ENCODE peak calls at places on chromosomes 1 and 21, in six cellular contexts. R, M, L, Q, F and D are unnamed samples.

GRCh38 chr1:17436380-17437174 is 2.9 kb downstream of the RCC2 start:
- DNase-seq in F (no peak), R (no peak), M (peak), Q (no peak), L (no peak), D (no peak)

GRCh38 chr21:32442566-32443318 is 30.2 kb downstream of the EVA1C start:
- DNase-seq in M (no peak), Q (peak), R (no peak), F (no peak), L (no peak), D (no peak)

GRCh38 chr1:178644308-178645120 is 80.5 kb upstream of the RALGPS2 start:
- DNase-seq in Q (peak), R (no peak), F (no peak), L (peak), M (no peak), D (no peak)

GRCh38 chr1:231040800-231041704 is 998 bp upstream of the FAM89A start:
- DNase-seq in R (no peak), F (peak), Q (no peak), M (peak), L (no peak), D (no peak)

GRCh38 chr1:244652699-244653438 is at the start of gene DESI2:
- DNase-seq in Q (peak), F (peak), R (peak), L (peak), M (peak), D (peak)

GRCh38 chr21:43297989-43298388 is 128.9 kb downstream of the SIK1 start:
- DNase-seq in Q (no peak), R (no peak), L (no peak), F (no peak), M (no peak), D (no peak)

GRCh38 chr1:27418326-27418761 is 25.9 kb downstream of the GPR3 start:
- DNase-seq in L (peak), Q (peak), M (peak), F (no peak), R (no peak), D (peak)

GRCh38 chr21:36430841-36431240 is 45.6 kb downstream of the CHAF1B start:
- DNase-seq in L (no peak), M (peak), Q (peak), R (no peak), F (no peak), D (peak)

GRCh38 chr1:201533836-201534235 is 5.1 kb upstream of the NAV1 start:
- DNase-seq in R (no peak), L (no peak), M (no peak), Q (peak), F (no peak), D (no peak)

GRCh38 chr1:22709227-22709626 is 1.4 kb upstream of the EPHB2 start:
- DNase-seq in R (no peak), L (no peak), M (peak), F (peak), Q (no peak), D (no peak)

GRCh38 chr1:217482356-217483102 is 148.4 kb downstream of the GPATCH2 start:
- DNase-seq in M (peak), Q (peak), F (no peak), L (peak), R (no peak), D (peak)

GRCh38 chr1:39082811-39083576 is 56.8 kb downstream of the NDUFS5 start:
- DNase-seq in F (no peak), L (no peak), R (no peak), Q (no peak), M (no peak), D (no peak)

GRCh38 chr1:24042375-24042774 is 62.2 kb upstream of the SRSF10 start:
- DNase-seq in L (no peak), F (no peak), Q (no peak), R (no peak), M (no peak), D (no peak)

GRCh38 chr1:24112381-24113169 is 640 bp upstream of the MYOM3 start:
- DNase-seq in F (peak), R (no peak), M (peak), Q (peak), L (peak), D (peak)

GRCh38 chr1:28428990-28429520 is 59.5 kb downstream of the PHACTR4 start:
- DNase-seq in L (no peak), R (no peak), F (no peak), Q (peak), M (no peak), D (no peak)

GRCh38 chr1:178005450-178005849 is 35.6 kb upstream of the SEC16B start:
- DNase-seq in R (no peak), F (no peak), L (no peak), Q (no peak), M (no peak), D (no peak)

GRCh38 chr21:21831036-21831435 is 832.8 kb downstream of the NCAM2 start:
- DNase-seq in M (no peak), Q (no peak), R (no peak), F (no peak), L (no peak), D (no peak)

GRCh38 chr1:201511925-201512539 is 5.1 kb upstream of the CSRP1 start:
- DNase-seq in M (peak), R (no peak), Q (no peak), F (peak), L (no peak), D (no peak)

GRCh38 chr1:82273816-82274215 is 473.1 kb downstream of the ADGRL2 start:
- DNase-seq in L (no peak), R (no peak), Q (peak), M (no peak), F (no peak), D (no peak)

GRCh38 chr1:220272841-220273090 is 513 bp upstream of the RAB3GAP2 start:
- DNase-seq in Q (no peak), L (no peak), M (no peak), R (no peak), F (no peak), D (no peak)

GRCh38 chr1:7680791-7681165 is 90.3 kb upstream of the VAMP3 start:
- DNase-seq in Q (peak), R (no peak), L (no peak), F (peak), M (no peak), D (no peak)

GRCh38 chr1:53089478-53090226 is 27.6 kb downstream of the PODN start:
- DNase-seq in F (no peak), L (peak), R (no peak), M (peak), Q (peak), D (no peak)

GRCh38 chr1:214503553-214503952 is 47.8 kb downstream of the PTPN14 start:
- DNase-seq in F (no peak), Q (no peak), M (peak), R (no peak), L (peak), D (peak)

GRCh38 chr1:64624446-64624766 is 120.5 kb upstream of the RAVER2 start:
- DNase-seq in M (peak), L (peak), F (no peak), Q (peak), R (no peak), D (peak)

GRCh38 chr1:26191739-26192138 is 1.3 kb downstream of the CATSPER4 start:
- DNase-seq in F (no peak), Q (no peak), R (no peak), M (no peak), L (no peak), D (no peak)

GRCh38 chr21:42764443-42764760 is 111.0 kb downstream of the PDE9A start:
- DNase-seq in L (no peak), Q (no peak), F (no peak), R (no peak), M (no peak), D (no peak)

GRCh38 chr1:40894455-40894854 is 32.3 kb upstream of the CITED4 start:
- DNase-seq in M (no peak), F (no peak), Q (no peak), L (no peak), R (no peak), D (no peak)

GRCh38 chr1:175750366-175751111 is 7.1 kb upstream of the TNR start:
- DNase-seq in L (no peak), Q (no peak), F (no peak), R (no peak), M (no peak), D (no peak)

GRCh38 chr1:202932476-202932875 is 5.4 kb upstream of the KLHL12 start:
- DNase-seq in M (no peak), Q (no peak), F (no peak), R (no peak), L (no peak), D (no peak)

GRCh38 chr1:212651521-212651920 is 43.0 kb downstream of the ATF3 start:
- DNase-seq in R (no peak), L (peak), F (no peak), M (peak), Q (peak), D (no peak)

GRCh38 chr1:6523566-6523965 is 30.7 kb downstream of the NOL9 start:
- DNase-seq in F (peak), Q (peak), R (no peak), L (peak), M (peak), D (peak)

GRCh38 chr21:32771134-32771523 is 426 bp downstream of the PAXBP1 start:
- DNase-seq in R (no peak), Q (peak), L (peak), F (peak), M (peak), D (peak)

GRCh38 chr1:169368406-169368769 is 393 bp downstream of the BLZF1 start:
- DNase-seq in L (peak), Q (peak), M (peak), R (no peak), F (peak), D (no peak)

GRCh38 chr1:22420456-22421053 is 31.1 kb upstream of the ZBTB40 start:
- DNase-seq in F (peak), L (peak), R (peak), M (peak), Q (peak), D (peak)

GRCh38 chr1:157566484-157567300 is 14.4 kb upstream of the FCRL5 start:
- DNase-seq in R (no peak), L (no peak), Q (no peak), M (no peak), F (no peak), D (no peak)

GRCh38 chr1:207362962-207363858 is 41.7 kb downstream of the CD55 start:
- DNase-seq in L (peak), F (no peak), M (peak), Q (peak), R (no peak), D (peak)

DNA sequence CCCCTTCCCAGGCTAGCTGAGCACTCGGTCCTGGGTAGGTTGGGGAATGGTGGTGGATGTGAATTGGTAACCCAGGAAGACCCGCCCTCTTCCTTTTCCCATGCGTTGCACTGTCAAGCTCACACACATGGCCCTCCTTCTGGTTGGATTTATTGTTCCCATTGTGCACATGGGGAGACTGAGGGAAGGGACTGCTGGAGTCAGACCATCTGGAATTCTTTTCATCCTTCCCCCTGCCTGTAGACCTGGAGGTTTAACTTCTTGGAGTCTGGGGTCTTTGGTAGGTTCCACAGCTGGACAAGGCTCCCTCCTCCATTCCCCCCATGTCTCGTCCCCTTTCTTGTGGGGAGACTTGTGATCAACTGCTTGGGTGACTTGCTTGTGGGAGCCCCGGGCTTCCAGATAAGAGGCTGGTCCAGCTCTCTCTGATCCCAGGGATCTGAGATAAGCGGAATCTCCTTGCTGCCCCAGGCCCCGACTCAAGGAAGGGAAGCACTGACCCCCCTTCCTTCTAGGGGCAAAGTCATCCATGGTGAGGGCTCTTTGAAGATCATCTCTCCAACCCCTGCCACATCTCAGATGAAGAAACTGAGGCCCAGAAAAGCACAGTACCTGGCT is 55.7 kb upstream of the SYNC start:
- DNase-seq in L (no peak), Q (no peak), F (no peak), M (no peak), R (no peak), D (no peak)
- H3K9ac ChIP-seq in L (no peak), Q (no peak), F (no peak), M (no peak), R (no peak), D (no peak)

DNA sequence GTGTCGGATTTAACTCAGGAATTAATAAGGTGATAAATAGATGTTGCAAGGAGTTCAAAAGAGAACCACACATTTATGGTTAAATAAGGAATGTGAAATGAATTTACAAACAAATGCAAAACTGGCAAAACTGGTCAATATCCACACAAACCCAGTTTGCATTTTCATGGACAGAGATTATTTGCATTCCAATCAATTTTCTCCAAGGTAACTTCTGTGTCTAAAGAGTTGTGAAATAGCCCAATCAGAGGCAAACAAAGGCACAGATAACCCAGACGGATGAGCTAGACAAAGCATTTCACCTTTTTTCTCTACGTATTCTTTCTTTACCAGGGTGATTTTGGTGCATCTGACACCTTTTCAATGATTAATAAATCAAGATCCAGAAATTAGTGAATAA is 63.9 kb downstream of the MAP3K7CL start:
- DNase-seq in R (no peak), F (no peak), L (no peak), M (no peak), Q (no peak), D (no peak)
- H2AFZ ChIP-seq in R (peak), F (no peak), L (no peak), M (no peak), Q (no peak), D (no peak)

GRCh38 chr1:235127774-235128452 is 724 bp downstream of the TOMM20 start:
- DNase-seq in R (no peak), L (no peak), F (no peak), M (peak), Q (no peak), D (peak)

GRCh38 chr1:235124665-235125064 is 4.0 kb downstream of the TOMM20 start:
- DNase-seq in L (no peak), M (no peak), F (no peak), R (no peak), Q (no peak), D (no peak)

GRCh38 chr1:235129774-235130570 is 1.3 kb upstream of the TOMM20 start:
- DNase-seq in F (no peak), R (no peak), M (no peak), L (no peak), Q (no peak), D (no peak)

GRCh38 chr1:235128453-235129328 is at the start of gene TOMM20:
- DNase-seq in R (peak), Q (peak), M (peak), F (peak), L (peak), D (peak)

GRCh38 chr1:235127203-235127602 is 1.4 kb downstream of the TOMM20 start:
- DNase-seq in R (no peak), Q (no peak), L (no peak), F (no peak), M (peak), D (peak)
- H3K9ac ChIP-seq in R (no peak), Q (peak), L (peak), F (peak), M (peak), D (peak)

DNA sequence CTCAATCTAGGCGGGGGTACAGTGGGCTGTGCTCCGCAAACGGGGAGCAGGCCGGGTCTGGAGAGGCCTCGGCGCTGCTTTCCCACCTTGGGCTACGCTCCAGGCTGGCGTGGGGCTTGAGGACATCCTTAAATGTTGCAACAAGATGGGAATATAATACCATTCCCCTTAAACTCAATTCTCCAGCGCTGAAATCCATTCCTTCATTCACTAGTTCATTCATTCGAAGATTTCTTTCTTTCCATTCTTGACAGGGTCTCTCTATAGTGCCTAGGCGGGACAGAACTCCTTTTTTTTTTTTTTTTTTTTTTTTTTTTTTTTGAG is 261 bp upstream of the DPM3 start:
- DNase-seq in R (no peak), F (no peak), Q (no peak), M (no peak), L (no peak), D (no peak)
- H2AFZ ChIP-seq in R (peak), F (peak), Q (peak), M (peak), L (peak), D (peak)

DNA sequence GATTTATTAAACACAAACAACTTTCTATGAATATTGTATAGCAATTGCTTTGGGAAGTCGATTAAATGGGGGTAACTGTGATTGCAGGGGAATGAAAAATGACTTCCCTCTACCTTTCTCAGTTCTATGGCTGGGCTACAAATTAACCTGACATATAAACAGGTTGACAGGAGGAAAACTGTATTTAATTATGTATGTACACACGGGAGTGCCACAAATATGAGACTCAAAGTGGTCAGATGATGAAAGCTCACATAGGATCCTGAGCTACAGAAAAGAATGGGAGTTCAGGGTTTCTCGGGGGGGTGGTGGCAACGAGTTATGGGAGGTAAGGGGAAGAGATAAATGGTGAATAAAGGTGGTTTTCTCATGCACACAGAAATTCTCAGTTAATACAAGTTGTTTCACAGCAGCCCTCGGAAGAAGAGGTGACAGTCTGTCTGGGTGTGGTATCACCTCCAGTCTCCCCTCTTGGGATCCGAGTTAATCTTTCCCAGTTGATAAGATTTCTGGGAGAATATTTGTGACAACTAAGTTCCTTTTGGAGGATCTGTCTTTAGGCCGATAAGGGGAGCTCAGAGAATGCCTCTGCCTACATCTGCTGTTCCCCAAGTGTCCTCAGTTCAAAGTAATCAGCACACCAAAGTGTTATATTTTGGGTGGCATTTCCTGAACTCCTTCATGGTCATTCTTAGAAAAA is 26.3 kb downstream of the GADD45A start:
- DNase-seq in R (no peak), Q (no peak), F (no peak), M (no peak), L (no peak), D (no peak)
- H3K9ac ChIP-seq in R (no peak), Q (no peak), F (no peak), M (peak), L (no peak), D (no peak)